ENCODE peak calls at places on chromosomes 13 and 19, in six cellular contexts. J is stromal cell of bone marrow; L is M059J; R is spleen; B is stimulated activated CD4-positive, alpha-beta T cell treated with anti-CD3 and anti-CD28 coated beads, Interleukin-15, amount 100 ng/mL, for 24 hours; D is Ammon's horn. Z is an unnamed sample.

GRCh38 chr13:37682496-37682895 is 83.9 kb upstream of the POSTN start:
- DNase-seq in J (no peak), L (no peak), R (no peak), B (no peak), D (no peak), Z (no peak)

GRCh38 chr19:55640043-55640576 is 692 bp upstream of the ZNF580 start:
- DNase-seq in J (no peak), L (peak; percentile 34), R (peak; percentile 94), B (peak; percentile 79), D (peak; percentile 80), Z (peak; percentile 42)

GRCh38 chr19:16373539-16373938 is 48.9 kb downstream of the KLF2 start:
- DNase-seq in J (peak; percentile 86), L (peak; percentile 82), R (peak; percentile 78), B (no peak), D (no peak), Z (no peak)

GRCh38 chr19:18796239-18796638 is 5.1 kb upstream of the COMP start:
- DNase-seq in J (no peak), L (peak; percentile 66), R (no peak), B (no peak), D (no peak), Z (no peak)

GRCh38 chr19:40726279-40726678 is 9.4 kb downstream of the ITPKC start:
- DNase-seq in J (no peak), L (no peak), R (no peak), B (no peak), D (no peak), Z (no peak)

GRCh38 chr13:20825476-20825875 is 51.7 kb upstream of the EEF1AKMT1 start:
- DNase-seq in J (no peak), L (peak; percentile 69), R (no peak), B (no peak), D (no peak), Z (no peak)

GRCh38 chr13:67343777-67344176 is 113.6 kb upstream of the PCDH9 start:
- DNase-seq in J (no peak), L (no peak), R (no peak), B (no peak), D (no peak), Z (no peak)

GRCh38 chr13:30659980-30660379 is 42.3 kb downstream of the USPL1 start:
- DNase-seq in J (no peak), L (no peak), R (peak; percentile 75), B (no peak), D (no peak), Z (no peak)

GRCh38 chr13:50708461-50708860 is 135.0 kb downstream of the DLEU7 start:
- DNase-seq in J (no peak), L (no peak), R (no peak), B (no peak), D (no peak), Z (no peak)

GRCh38 chr13:21997726-21998125 is 326.9 kb downstream of the FGF9 start:
- DNase-seq in J (no peak), L (no peak), R (no peak), B (no peak), D (no peak), Z (no peak)

GRCh38 chr13:113907637-113908617 is 44.1 kb upstream of the GAS6 start:
- DNase-seq in J (no peak), L (peak; percentile 72), R (no peak), B (no peak), D (no peak), Z (no peak)

GRCh38 chr19:19062454-19063182 is 1.2 kb upstream of the SLC25A42 start:
- DNase-seq in J (no peak), L (peak; percentile 87), R (no peak), B (peak; percentile 57), D (peak; percentile 37), Z (no peak)

GRCh38 chr19:50909240-50910070 is 1.7 kb downstream of the KLK4 start:
- DNase-seq in J (no peak), L (peak; percentile 33), R (no peak), B (peak; percentile 65), D (no peak), Z (no peak)

GRCh38 chr13:48236528-48237353 is 3.7 kb downstream of the ITM2B start:
- DNase-seq in J (no peak), L (no peak), R (no peak), B (no peak), D (no peak), Z (peak; percentile 23)

GRCh38 chr19:11457115-11457514 is 21.7 kb downstream of the PRKCSH start:
- DNase-seq in J (no peak), L (no peak), R (no peak), B (no peak), D (peak; percentile 95), Z (peak; percentile 77)

GRCh38 chr13:75685239-75685697 is 49.1 kb downstream of the LMO7 start:
- DNase-seq in J (peak; percentile 69), L (peak; percentile 93), R (no peak), B (peak; percentile 12), D (no peak), Z (no peak)

GRCh38 chr13:94947965-94948371 is 235.6 kb upstream of the SOX21 start:
- DNase-seq in J (no peak), L (no peak), R (no peak), B (no peak), D (peak; percentile 71), Z (peak; percentile 29)

GRCh38 chr13:71864094-71864980 is 2.7 kb downstream of the DACH1 start:
- DNase-seq in J (no peak), L (no peak), R (peak; percentile 87), B (peak; percentile 40), D (peak; percentile 22), Z (no peak)

GRCh38 chr13:98576215-98576945 is 527 bp downstream of the STK24 start:
- DNase-seq in J (no peak), L (peak; percentile 40), R (peak; percentile 93), B (peak; percentile 64), D (no peak), Z (no peak)

GRCh38 chr13:32125221-32125621 is 93.6 kb downstream of the FRY start:
- DNase-seq in J (peak; percentile 43), L (peak; percentile 86), R (no peak), B (no peak), D (no peak), Z (no peak)

GRCh38 chr13:113121183-113121927 is 1.2 kb upstream of the F10 start:
- DNase-seq in J (no peak), L (no peak), R (no peak), B (no peak), D (no peak), Z (no peak)

Z was measured in midbrain.